ENCODE peak calls at places on chromosomes 4 and X, in five cellular contexts. One of them, this sample, is unnamed.

GRCh38 chrX:18793601-18794089 is 86.2 kb downstream of the PPEF1 start:
- DNase-seq in lower leg skin: no peak
- DNase-seq in K562: peak; percentile 20
- DNase-seq in lower lobe of right lung: no peak
- DNase-seq in ascending aorta: no peak
- DNase-seq in this sample: peak; percentile 1

GRCh38 chr4:52864816-52865215 is 2.7 kb downstream of the RASL11B start:
- DNase-seq in lower leg skin: no peak
- DNase-seq in K562: no peak
- DNase-seq in lower lobe of right lung: no peak
- DNase-seq in ascending aorta: no peak
- DNase-seq in this sample: peak; percentile 53

GRCh38 chr4:152356428-152357034 is 179.4 kb downstream of the FBXW7 start:
- DNase-seq in lower leg skin: no peak
- DNase-seq in K562: no peak
- DNase-seq in lower lobe of right lung: no peak
- DNase-seq in ascending aorta: no peak
- DNase-seq in this sample: peak; percentile 81

GRCh38 chr4:76377922-76378321 is 43.0 kb downstream of the CCDC158 start:
- DNase-seq in lower leg skin: no peak
- DNase-seq in K562: peak; percentile 37
- DNase-seq in lower lobe of right lung: peak; percentile 55
- DNase-seq in ascending aorta: no peak
- DNase-seq in this sample: peak; percentile 86

GRCh38 chr4:107647591-107647990 is 72.4 kb downstream of the PAPSS1 start:
- DNase-seq in lower leg skin: no peak
- DNase-seq in K562: no peak
- DNase-seq in lower lobe of right lung: no peak
- DNase-seq in ascending aorta: no peak
- DNase-seq in this sample: no peak

GRCh38 chrX:10190367-10190766 is 33.6 kb downstream of the CLCN4 start:
- DNase-seq in lower leg skin: no peak
- DNase-seq in K562: peak; percentile 51
- DNase-seq in lower lobe of right lung: no peak
- DNase-seq in ascending aorta: no peak
- DNase-seq in this sample: peak; percentile 87

GRCh38 chr4:37737456-37737855 is 51.3 kb upstream of the RELL1 start:
- DNase-seq in lower leg skin: no peak
- DNase-seq in K562: no peak
- DNase-seq in lower lobe of right lung: no peak
- DNase-seq in ascending aorta: no peak
- DNase-seq in this sample: peak; percentile 61

GRCh38 chr4:175540732-175541131 is 271.3 kb downstream of the GPM6A start:
- DNase-seq in lower leg skin: no peak
- DNase-seq in K562: no peak
- DNase-seq in lower lobe of right lung: no peak
- DNase-seq in ascending aorta: no peak
- DNase-seq in this sample: no peak

GRCh38 chr4:144645621-144646522 is at the start of gene HHIP:
- DNase-seq in lower leg skin: no peak
- DNase-seq in K562: peak; percentile 42
- DNase-seq in lower lobe of right lung: peak; percentile 74
- DNase-seq in ascending aorta: no peak
- DNase-seq in this sample: peak; percentile 83

GRCh38 chrX:69152398-69152797 is 12.9 kb downstream of the PJA1 start:
- DNase-seq in lower leg skin: no peak
- DNase-seq in K562: no peak
- DNase-seq in lower lobe of right lung: peak; percentile 58
- DNase-seq in ascending aorta: no peak
- DNase-seq in this sample: no peak

GRCh38 chr4:100189820-100190642 is at the start of gene DDIT4L:
- DNase-seq in lower leg skin: no peak
- DNase-seq in K562: peak; percentile 23
- DNase-seq in lower lobe of right lung: peak; percentile 53
- DNase-seq in ascending aorta: no peak
- DNase-seq in this sample: peak; percentile 33

GRCh38 chr4:116427666-116428065 is 657.7 kb downstream of the TRAM1L1 start:
- DNase-seq in lower leg skin: no peak
- DNase-seq in K562: no peak
- DNase-seq in lower lobe of right lung: no peak
- DNase-seq in ascending aorta: no peak
- DNase-seq in this sample: no peak

GRCh38 chr4:172232966-172233365 is 419.8 kb downstream of the GALNTL6 start:
- DNase-seq in lower leg skin: no peak
- DNase-seq in K562: no peak
- DNase-seq in lower lobe of right lung: no peak
- DNase-seq in ascending aorta: no peak
- DNase-seq in this sample: peak; percentile 12

GRCh38 chr4:14125375-14126129 is 498.0 kb upstream of the BOD1L1 start:
- DNase-seq in lower leg skin: no peak
- DNase-seq in K562: no peak
- DNase-seq in lower lobe of right lung: no peak
- DNase-seq in ascending aorta: no peak
- DNase-seq in this sample: no peak

GRCh38 chrX:46554942-46555341 is 9.7 kb upstream of the ZNF674 start:
- DNase-seq in lower leg skin: no peak
- DNase-seq in K562: no peak
- DNase-seq in lower lobe of right lung: no peak
- DNase-seq in ascending aorta: no peak
- DNase-seq in this sample: peak; percentile 61

GRCh38 chrX:107826286-107827136 is 845 bp downstream of the MID2 start:
- DNase-seq in lower leg skin: no peak
- DNase-seq in K562: no peak
- DNase-seq in lower lobe of right lung: peak; percentile 55
- DNase-seq in ascending aorta: no peak
- DNase-seq in this sample: peak; percentile 56

GRCh38 chrX:130715299-130715698 is 187.7 kb downstream of the ENOX2 start:
- DNase-seq in lower leg skin: no peak
- DNase-seq in K562: no peak
- DNase-seq in lower lobe of right lung: no peak
- DNase-seq in ascending aorta: no peak
- DNase-seq in this sample: peak; percentile 44

GRCh38 chrX:24153796-24154189 is 4.3 kb downstream of the ZFX start:
- DNase-seq in lower leg skin: no peak
- DNase-seq in K562: no peak
- DNase-seq in lower lobe of right lung: no peak
- DNase-seq in ascending aorta: no peak
- DNase-seq in this sample: no peak

GRCh38 chrX:45614853-45615252 is 414.2 kb upstream of the DIPK2B start:
- DNase-seq in lower leg skin: no peak
- DNase-seq in K562: no peak
- DNase-seq in lower lobe of right lung: no peak
- DNase-seq in ascending aorta: no peak
- DNase-seq in this sample: no peak

GRCh38 chr4:150593996-150594395 is 12.0 kb downstream of the MAB21L2 start:
- DNase-seq in lower leg skin: no peak
- DNase-seq in K562: no peak
- DNase-seq in lower lobe of right lung: no peak
- DNase-seq in ascending aorta: no peak
- DNase-seq in this sample: peak; percentile 48

GRCh38 chr4:108216510-108216909 is 47.8 kb upstream of the LEF1 start:
- DNase-seq in lower leg skin: no peak
- DNase-seq in K562: no peak
- DNase-seq in lower lobe of right lung: no peak
- DNase-seq in ascending aorta: no peak
- DNase-seq in this sample: no peak

GRCh38 chr4:25978327-25978726 is 64.3 kb downstream of the SMIM20 start:
- DNase-seq in lower leg skin: no peak
- DNase-seq in K562: no peak
- DNase-seq in lower lobe of right lung: no peak
- DNase-seq in ascending aorta: no peak
- DNase-seq in this sample: no peak

GRCh38 chrX:1181131-1181530 is 31.3 kb downstream of the CRLF2 start:
- DNase-seq in lower leg skin: no peak
- DNase-seq in K562: no peak
- DNase-seq in lower lobe of right lung: no peak
- DNase-seq in ascending aorta: no peak
- DNase-seq in this sample: no peak

GRCh38 chr4:103204114-103204513 is 6.0 kb upstream of the CENPE start:
- DNase-seq in lower leg skin: no peak
- DNase-seq in K562: no peak
- DNase-seq in lower lobe of right lung: no peak
- DNase-seq in ascending aorta: no peak
- DNase-seq in this sample: peak; percentile 45

GRCh38 chr4:153931804-153932203 is 142.9 kb upstream of the SFRP2 start:
- DNase-seq in lower leg skin: no peak
- DNase-seq in K562: no peak
- DNase-seq in lower lobe of right lung: no peak
- DNase-seq in ascending aorta: no peak
- DNase-seq in this sample: peak; percentile 41

GRCh38 chrX:134840370-134840769 is 150.4 kb upstream of the SMIM10 start:
- DNase-seq in lower leg skin: no peak
- DNase-seq in K562: no peak
- DNase-seq in lower lobe of right lung: no peak
- DNase-seq in ascending aorta: no peak
- DNase-seq in this sample: no peak

GRCh38 chrX:131792789-131793462 is 230.2 kb upstream of the STK26 start:
- DNase-seq in lower leg skin: no peak
- DNase-seq in K562: no peak
- DNase-seq in lower lobe of right lung: no peak
- DNase-seq in ascending aorta: peak; percentile 58
- DNase-seq in this sample: peak; percentile 44

GRCh38 chr4:119039160-119039559 is 96.5 kb upstream of the MYOZ2 start:
- DNase-seq in lower leg skin: no peak
- DNase-seq in K562: no peak
- DNase-seq in lower lobe of right lung: no peak
- DNase-seq in ascending aorta: no peak
- DNase-seq in this sample: no peak

GRCh38 chr4:48261288-48261687 is 8.3 kb downstream of the TEC start:
- DNase-seq in lower leg skin: no peak
- DNase-seq in K562: no peak
- DNase-seq in lower lobe of right lung: no peak
- DNase-seq in ascending aorta: no peak
- DNase-seq in this sample: peak; percentile 48

GRCh38 chrX:136146614-136147319 is 566 bp upstream of the FHL1 start:
- DNase-seq in lower leg skin: no peak
- DNase-seq in K562: no peak
- DNase-seq in lower lobe of right lung: no peak
- DNase-seq in ascending aorta: no peak
- DNase-seq in this sample: no peak

GRCh38 chr4:7868430-7868775 is 71.3 kb downstream of the AFAP1 start:
- DNase-seq in lower leg skin: no peak
- DNase-seq in K562: no peak
- DNase-seq in lower lobe of right lung: no peak
- DNase-seq in ascending aorta: no peak
- DNase-seq in this sample: no peak

GRCh38 chrX:9530848-9531274 is 66.0 kb downstream of the TBL1X start:
- DNase-seq in lower leg skin: peak; percentile 27
- DNase-seq in K562: peak; percentile 67
- DNase-seq in lower lobe of right lung: peak; percentile 66
- DNase-seq in ascending aorta: no peak
- DNase-seq in this sample: peak; percentile 95

DNA sequence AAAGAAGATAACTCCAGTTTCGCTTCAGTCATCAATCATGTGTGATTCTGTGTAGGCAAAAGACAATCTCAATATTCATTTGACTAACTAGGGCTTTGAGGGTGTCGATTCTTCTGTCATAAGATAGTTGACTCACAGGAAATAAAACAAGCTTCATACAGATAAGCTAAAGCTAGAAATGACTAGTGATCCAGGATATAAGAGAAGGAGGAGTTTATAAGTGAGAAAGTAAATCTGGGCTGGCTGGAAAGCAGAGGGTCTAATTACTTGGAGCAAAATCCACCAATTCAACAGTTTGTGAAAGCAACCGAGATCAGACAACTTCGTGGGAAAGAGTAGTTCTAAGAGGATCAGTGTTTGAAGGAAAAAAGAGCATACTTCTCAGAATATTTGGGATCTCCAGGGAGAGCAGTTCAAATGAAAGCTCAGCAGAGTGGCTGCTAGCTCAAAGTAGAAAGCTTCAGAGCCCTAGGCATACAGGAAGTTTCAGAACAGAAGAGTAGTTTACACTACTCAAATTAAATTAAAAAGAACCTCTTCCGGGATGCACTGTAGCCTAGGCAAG is 429.3 kb downstream of the INPP4B start:
- DNase-seq in lower leg skin: no peak
- DNase-seq in K562: no peak
- DNase-seq in lower lobe of right lung: no peak
- DNase-seq in ascending aorta: no peak
- DNase-seq in this sample: peak; percentile 56
- H3K4me3 ChIP-seq in lower leg skin: no peak overlapping the region
- H3K4me3 ChIP-seq in K562: no peak overlapping the region
- H3K4me3 ChIP-seq in lower lobe of right lung: no peak overlapping the region
- H3K4me3 ChIP-seq in ascending aorta: no peak overlapping the region
- H3K4me3 ChIP-seq in this sample: no peak overlapping the region

DNA sequence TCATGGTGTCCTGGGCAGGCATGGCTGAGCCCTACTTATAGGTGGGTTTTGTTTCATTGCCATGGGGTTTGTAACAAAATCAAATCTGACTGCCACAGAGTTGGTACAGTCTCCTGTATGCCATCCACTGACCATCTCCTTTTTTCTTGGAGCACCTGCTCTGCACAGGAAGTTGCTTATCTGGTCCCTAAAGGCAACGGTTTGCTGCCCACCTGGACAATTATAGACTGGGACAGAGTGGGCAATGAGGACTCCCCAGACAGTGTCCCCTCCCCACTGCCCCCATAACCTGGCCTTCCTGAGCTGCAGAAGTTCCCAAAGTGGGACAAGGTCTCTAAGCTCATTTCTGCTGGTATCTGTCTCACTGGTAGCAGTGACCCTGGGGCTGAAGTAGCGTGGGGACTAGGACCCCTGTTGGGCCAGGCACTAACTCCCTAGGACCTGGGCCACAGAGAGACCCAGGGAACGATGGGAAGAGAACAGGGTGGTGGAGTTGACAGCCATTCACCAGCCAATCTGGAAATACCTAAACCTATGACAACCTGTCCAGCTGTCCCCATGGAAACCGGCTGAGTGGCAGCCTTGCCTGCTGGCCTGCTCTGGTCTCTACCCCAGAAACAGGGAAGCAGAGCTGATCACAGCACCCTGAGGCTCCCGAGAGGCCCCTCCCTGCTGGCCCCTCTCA is 64.7 kb downstream of the WFS1 start:
- DNase-seq in lower leg skin: no peak
- DNase-seq in K562: no peak
- DNase-seq in lower lobe of right lung: no peak
- DNase-seq in ascending aorta: no peak
- DNase-seq in this sample: no peak
- TF ChIP-seq CTCF in lower leg skin: no peak
- TF ChIP-seq CTCF in K562: no peak
- TF ChIP-seq CTCF in lower lobe of right lung: no peak
- TF ChIP-seq CTCF in ascending aorta: no peak
- TF ChIP-seq CTCF in this sample: no peak

GRCh38 chrX:2846992-2847391 is 18.3 kb downstream of the GYG2 start:
- DNase-seq in lower leg skin: no peak
- DNase-seq in K562: no peak
- DNase-seq in lower lobe of right lung: no peak
- DNase-seq in ascending aorta: no peak
- DNase-seq in this sample: no peak

GRCh38 chrX:2848806-2849420 is 20.2 kb downstream of the GYG2 start:
- DNase-seq in lower leg skin: no peak
- DNase-seq in K562: no peak
- DNase-seq in lower lobe of right lung: no peak
- DNase-seq in ascending aorta: no peak
- DNase-seq in this sample: peak; percentile 76
- H3K4me3 ChIP-seq in lower leg skin: no peak overlapping the region
- H3K4me3 ChIP-seq in K562: no peak overlapping the region
- H3K4me3 ChIP-seq in lower lobe of right lung: no peak overlapping the region
- H3K4me3 ChIP-seq in ascending aorta: peak overlapping the region; percentile 20
- H3K4me3 ChIP-seq in this sample: no peak overlapping the region

GRCh38 chr4:147836807-147837206 is 104.9 kb downstream of the ARHGAP10 start:
- DNase-seq in lower leg skin: no peak
- DNase-seq in K562: no peak
- DNase-seq in lower lobe of right lung: no peak
- DNase-seq in ascending aorta: no peak
- DNase-seq in this sample: no peak
- TF ChIP-seq CTCF in lower leg skin: no peak
- TF ChIP-seq CTCF in K562: no peak
- TF ChIP-seq CTCF in lower lobe of right lung: no peak
- TF ChIP-seq CTCF in ascending aorta: no peak
- TF ChIP-seq CTCF in this sample: no peak